ENCODE peak calls at places on chromosome 1, in six cellular contexts. M is activated B cell treated with CpG ODN at 0.5 μM for 24 hours, B is left ventricle myocardium superior, U is left colon, V is NCI-H2171, T is BJ. I is an unnamed sample.

GRCh38 chr1:231550448-231550781 is 21.9 kb downstream of the TSNAX start:
- DNase-seq in M (no peak), B (no peak), U (no peak), V (no peak), T (no peak), I (no peak)

GRCh38 chr1:111140680-111140967 is 601 bp downstream of the CEPT1 start:
- DNase-seq in M (no peak), B (no peak), U (peak; percentile 64), V (no peak), T (peak; percentile 9), I (no peak)

GRCh38 chr1:37537378-37537777 is 16.7 kb downstream of the SNIP1 start:
- DNase-seq in M (no peak), B (no peak), U (no peak), V (no peak), T (no peak), I (no peak)

GRCh38 chr1:17732475-17732874 is 22.7 kb upstream of the ACTL8 start:
- DNase-seq in M (no peak), B (no peak), U (no peak), V (no peak), T (no peak), I (no peak)

GRCh38 chr1:234998174-234998741 is 130.4 kb downstream of the TOMM20 start:
- DNase-seq in M (peak; percentile 4), B (peak; percentile 77), U (peak; percentile 93), V (no peak), T (no peak), I (peak; percentile 75)

GRCh38 chr1:7293702-7294630 is 477.1 kb upstream of the VAMP3 start:
- DNase-seq in M (no peak), B (no peak), U (no peak), V (peak; percentile 20), T (no peak), I (no peak)

GRCh38 chr1:17665950-17666720 is 89.0 kb upstream of the ACTL8 start:
- DNase-seq in M (no peak), B (no peak), U (no peak), V (no peak), T (no peak), I (peak; percentile 14)

GRCh38 chr1:38152351-38153082 is 105.9 kb upstream of the POU3F1 start:
- DNase-seq in M (no peak), B (no peak), U (no peak), V (peak; percentile 23), T (no peak), I (peak; percentile 61)

GRCh38 chr1:39625462-39626273 is 13.8 kb downstream of the HEYL start:
- DNase-seq in M (no peak), B (peak; percentile 91), U (peak; percentile 53), V (no peak), T (no peak), I (no peak)

GRCh38 chr1:176560681-176561080 is 97.7 kb downstream of the PAPPA2 start:
- DNase-seq in M (no peak), B (no peak), U (no peak), V (no peak), T (no peak), I (no peak)

GRCh38 chr1:70811815-70812214 is 235.8 kb downstream of the PTGER3 start:
- DNase-seq in M (no peak), B (no peak), U (no peak), V (no peak), T (no peak), I (no peak)

GRCh38 chr1:14522331-14523241 is 75.9 kb upstream of the KAZN start:
- DNase-seq in M (no peak), B (peak; percentile 39), U (peak; percentile 44), V (no peak), T (peak; percentile 9), I (no peak)

GRCh38 chr1:94666797-94667196 is 125.2 kb upstream of the F3 start:
- DNase-seq in M (no peak), B (no peak), U (no peak), V (no peak), T (no peak), I (no peak)

GRCh38 chr1:94755675-94756074 is 64.5 kb upstream of the SLC44A3 start:
- DNase-seq in M (no peak), B (peak; percentile 43), U (no peak), V (no peak), T (peak; percentile 91), I (no peak)

GRCh38 chr1:171664976-171665375 is 12.5 kb upstream of the MYOC start:
- DNase-seq in M (no peak), B (no peak), U (no peak), V (no peak), T (no peak), I (no peak)

GRCh38 chr1:97417661-97418060 is 503.2 kb downstream of the DPYD start:
- DNase-seq in M (no peak), B (no peak), U (no peak), V (no peak), T (no peak), I (no peak)

GRCh38 chr1:13732971-13733667 is 33.1 kb downstream of the PRDM2 start:
- DNase-seq in M (no peak), B (no peak), U (no peak), V (no peak), T (no peak), I (no peak)

GRCh38 chr1:9845914-9846313 is 22.1 kb upstream of the CLSTN1 start:
- DNase-seq in M (no peak), B (no peak), U (peak; percentile 55), V (no peak), T (no peak), I (no peak)

GRCh38 chr1:233675893-233676292 is 62.0 kb downstream of the KCNK1 start:
- DNase-seq in M (no peak), B (no peak), U (no peak), V (no peak), T (no peak), I (no peak)

GRCh38 chr1:222589462-222590302 is at the start of gene TAF1A:
- DNase-seq in M (peak; percentile 67), B (peak; percentile 88), U (peak; percentile 92), V (peak; percentile 88), T (peak; percentile 25), I (peak; percentile 74)

GRCh38 chr1:33182452-33182851 is 609 bp upstream of the TRIM62 start:
- DNase-seq in M (no peak), B (peak; percentile 53), U (no peak), V (peak; percentile 85), T (no peak), I (peak; percentile 44)

GRCh38 chr1:107141491-107142369 is 891 bp downstream of the NTNG1 start:
- DNase-seq in M (peak; percentile 32), B (peak; percentile 36), U (no peak), V (peak; percentile 84), T (peak; percentile 32), I (peak; percentile 94)

GRCh38 chr1:198326915-198327314 is 170.1 kb downstream of the NEK7 start:
- DNase-seq in M (no peak), B (no peak), U (no peak), V (no peak), T (no peak), I (no peak)

GRCh38 chr1:179708434-179709195 is 34.5 kb upstream of the FAM163A start:
- DNase-seq in M (no peak), B (no peak), U (no peak), V (no peak), T (no peak), I (no peak)

GRCh38 chr1:9069324-9070100 is at the start of gene SLC2A5:
- DNase-seq in M (peak; percentile 65), B (peak; percentile 50), U (no peak), V (peak; percentile 54), T (no peak), I (peak; percentile 54)

GRCh38 chr1:211739671-211740411 is 64.4 kb upstream of the NEK2 start:
- DNase-seq in M (no peak), B (no peak), U (no peak), V (peak; percentile 26), T (no peak), I (no peak)

GRCh38 chr1:246750752-246751151 is 26.5 kb downstream of the SCCPDH start:
- DNase-seq in M (no peak), B (no peak), U (peak; percentile 28), V (no peak), T (peak; percentile 43), I (no peak)

GRCh38 chr1:237012789-237013383 is 8.6 kb upstream of the MT1HL1 start:
- DNase-seq in M (no peak), B (peak; percentile 91), U (peak; percentile 58), V (peak; percentile 52), T (no peak), I (no peak)

GRCh38 chr1:236144033-236144432 is 1.7 kb downstream of the GPR137B start:
- DNase-seq in M (no peak), B (no peak), U (no peak), V (no peak), T (no peak), I (no peak)

GRCh38 chr1:87513270-87513669 is 184.6 kb downstream of the LMO4 start:
- DNase-seq in M (no peak), B (no peak), U (no peak), V (no peak), T (no peak), I (peak; percentile 9)

GRCh38 chr1:168116327-168116799 is 20.4 kb downstream of the GPR161 start:
- DNase-seq in M (no peak), B (no peak), U (peak; percentile 79), V (no peak), T (no peak), I (no peak)

GRCh38 chr1:165648919-165649572 is 18.0 kb downstream of the MGST3 start:
- DNase-seq in M (no peak), B (no peak), U (no peak), V (no peak), T (no peak), I (no peak)

GRCh38 chr1:109373051-109373593 is 24.6 kb downstream of the SORT1 start:
- DNase-seq in M (no peak), B (no peak), U (no peak), V (no peak), T (no peak), I (no peak)

GRCh38 chr1:50610563-50610962 is 187.3 kb upstream of the DMRTA2 start:
- DNase-seq in M (no peak), B (no peak), U (no peak), V (peak; percentile 93), T (no peak), I (no peak)

GRCh38 chr1:158154501-158154900 is 26.2 kb upstream of the CD1D start:
- DNase-seq in M (no peak), B (no peak), U (no peak), V (no peak), T (no peak), I (no peak)

GRCh38 chr1:84348240-84348555 is 46.7 kb downstream of the SAMD13 start:
- DNase-seq in M (no peak), B (no peak), U (no peak), V (no peak), T (no peak), I (no peak)

GRCh38 chr1:52423771-52424170 is 19.4 kb downstream of the PRPF38A start:
- DNase-seq in M (no peak), B (no peak), U (no peak), V (no peak), T (no peak), I (no peak)

GRCh38 chr1:44613932-44614331 is 60.3 kb downstream of the TMEM53 start:
- DNase-seq in M (no peak), B (no peak), U (no peak), V (no peak), T (no peak), I (peak; percentile 42)

GRCh38 chr1:26031196-26031902 is 9.8 kb downstream of the EXTL1 start:
- DNase-seq in M (no peak), B (no peak), U (no peak), V (no peak), T (no peak), I (no peak)

I was measured in NCI-H446.